ENCODE peak calls at places on chromosome 1, in four cellular contexts. One of them, this sample, is unnamed.

GRCh38 chr1:38512024-38512623 is 347.4 kb downstream of the RRAGC start:
- DNase-seq in DND-41: no peak
- DNase-seq in OCI-LY7: no peak
- DNase-seq in uterus: no peak
- DNase-seq in this sample: no peak

GRCh38 chr1:62082456-62083363 is 111.9 kb upstream of the L1TD1 start:
- DNase-seq in DND-41: peak
- DNase-seq in uterus: peak
- DNase-seq in OCI-LY7: peak
- DNase-seq in this sample: no peak

GRCh38 chr1:21814981-21815583 is 3.0 kb downstream of the LDLRAD2 start:
- DNase-seq in OCI-LY7: no peak
- DNase-seq in uterus: no peak
- DNase-seq in DND-41: no peak
- DNase-seq in this sample: no peak

GRCh38 chr1:108009603-108010195 is 44.7 kb upstream of the VAV3 start:
- DNase-seq in uterus: no peak
- DNase-seq in DND-41: no peak
- DNase-seq in OCI-LY7: no peak
- DNase-seq in this sample: no peak

GRCh38 chr1:205443585-205444299 is 12.1 kb downstream of the BLACAT1 start:
- DNase-seq in DND-41: no peak
- DNase-seq in OCI-LY7: no peak
- DNase-seq in uterus: no peak
- DNase-seq in this sample: no peak

GRCh38 chr1:155871390-155871789 is 12.0 kb downstream of the SYT11 start:
- DNase-seq in DND-41: no peak
- DNase-seq in OCI-LY7: no peak
- DNase-seq in uterus: peak
- DNase-seq in this sample: no peak

GRCh38 chr1:204340137-204340536 is 19.6 kb downstream of the PLEKHA6 start:
- DNase-seq in uterus: no peak
- DNase-seq in OCI-LY7: no peak
- DNase-seq in DND-41: no peak
- DNase-seq in this sample: no peak

GRCh38 chr1:69858534-69858933 is 290.8 kb downstream of the LRRC7 start:
- DNase-seq in OCI-LY7: no peak
- DNase-seq in uterus: no peak
- DNase-seq in DND-41: no peak
- DNase-seq in this sample: no peak

GRCh38 chr1:18347559-18347958 is 133.2 kb upstream of the KLHDC7A start:
- DNase-seq in uterus: no peak
- DNase-seq in OCI-LY7: peak
- DNase-seq in DND-41: no peak
- DNase-seq in this sample: no peak

GRCh38 chr1:35539824-35540261 is 17.4 kb downstream of the KIAA0319L start:
- DNase-seq in DND-41: no peak
- DNase-seq in OCI-LY7: no peak
- DNase-seq in uterus: no peak
- DNase-seq in this sample: no peak
- H3K4me3 ChIP-seq in DND-41: no peak
- H3K4me3 ChIP-seq in OCI-LY7: no peak
- H3K4me3 ChIP-seq in uterus: no peak
- H3K4me3 ChIP-seq in this sample: no peak

GRCh38 chr1:207028884-207029283 is 3.7 kb downstream of the C1orf116 start:
- DNase-seq in OCI-LY7: no peak
- DNase-seq in DND-41: no peak
- DNase-seq in uterus: no peak
- DNase-seq in this sample: no peak

GRCh38 chr1:207025144-207025880 is 7.2 kb downstream of the C1orf116 start:
- DNase-seq in uterus: no peak
- DNase-seq in DND-41: no peak
- DNase-seq in OCI-LY7: no peak
- DNase-seq in this sample: no peak

GRCh38 chr1:207026177-207026576 is 6.4 kb downstream of the C1orf116 start:
- DNase-seq in OCI-LY7: no peak
- DNase-seq in uterus: no peak
- DNase-seq in DND-41: no peak
- DNase-seq in this sample: no peak

GRCh38 chr1:207027921-207028320 is 4.6 kb downstream of the C1orf116 start:
- DNase-seq in OCI-LY7: no peak
- DNase-seq in uterus: no peak
- DNase-seq in DND-41: no peak
- DNase-seq in this sample: no peak

GRCh38 chr1:207027221-207027777 is 5.3 kb downstream of the C1orf116 start:
- DNase-seq in OCI-LY7: no peak
- DNase-seq in DND-41: no peak
- DNase-seq in uterus: no peak
- DNase-seq in this sample: no peak
- H3K4me3 ChIP-seq in OCI-LY7: no peak
- H3K4me3 ChIP-seq in DND-41: no peak
- H3K4me3 ChIP-seq in uterus: no peak
- H3K4me3 ChIP-seq in this sample: no peak

DNA sequence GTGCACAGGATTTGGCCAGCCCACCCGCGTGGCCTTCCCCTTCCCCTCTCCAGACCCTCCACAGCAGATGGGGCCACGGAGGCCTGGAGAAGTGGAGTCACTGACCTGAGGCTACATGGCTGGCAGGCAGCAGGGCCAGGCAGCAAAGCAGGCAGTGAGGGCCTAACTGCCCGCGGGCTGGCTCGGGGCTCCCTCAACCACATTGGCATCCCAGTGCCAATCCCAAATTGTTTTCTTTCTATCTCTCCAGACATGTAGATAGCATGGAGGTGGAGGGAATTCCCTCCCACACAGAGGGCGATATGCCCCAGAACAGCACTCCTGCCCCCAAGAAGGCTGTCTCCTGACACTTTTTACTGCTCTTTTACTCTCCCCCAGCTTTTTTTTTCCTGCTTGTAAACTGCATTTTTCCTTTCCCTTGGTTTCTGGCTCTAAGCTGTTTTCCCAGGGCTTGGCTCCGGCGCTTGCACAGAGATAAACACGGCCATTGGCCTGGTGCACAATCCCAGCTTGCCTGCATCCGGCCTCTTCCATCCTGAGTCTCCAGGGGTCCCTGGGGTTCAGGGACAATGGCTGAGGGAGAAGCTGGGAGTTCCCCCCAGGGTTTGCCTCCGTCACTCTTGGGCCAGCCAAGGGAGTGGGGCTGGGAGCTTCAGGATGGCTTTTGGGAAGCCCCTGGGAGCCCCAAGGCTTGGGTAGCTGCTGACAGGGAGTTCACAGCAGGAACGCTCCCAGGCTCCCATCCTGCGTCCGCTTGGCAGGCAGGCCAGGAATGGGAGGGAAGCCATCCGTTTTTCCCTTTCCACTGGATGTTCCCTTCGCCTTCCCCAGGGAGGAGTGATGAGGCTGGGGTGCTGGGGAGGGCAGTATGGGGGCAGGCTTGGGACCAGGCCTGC is 7.0 kb downstream of the EPHX1 start:
- DNase-seq in DND-41: no peak
- DNase-seq in uterus: peak
- DNase-seq in OCI-LY7: no peak
- DNase-seq in this sample: no peak
- H3K4me3 ChIP-seq in DND-41: no peak
- H3K4me3 ChIP-seq in uterus: no peak
- H3K4me3 ChIP-seq in OCI-LY7: no peak
- H3K4me3 ChIP-seq in this sample: no peak

DNA sequence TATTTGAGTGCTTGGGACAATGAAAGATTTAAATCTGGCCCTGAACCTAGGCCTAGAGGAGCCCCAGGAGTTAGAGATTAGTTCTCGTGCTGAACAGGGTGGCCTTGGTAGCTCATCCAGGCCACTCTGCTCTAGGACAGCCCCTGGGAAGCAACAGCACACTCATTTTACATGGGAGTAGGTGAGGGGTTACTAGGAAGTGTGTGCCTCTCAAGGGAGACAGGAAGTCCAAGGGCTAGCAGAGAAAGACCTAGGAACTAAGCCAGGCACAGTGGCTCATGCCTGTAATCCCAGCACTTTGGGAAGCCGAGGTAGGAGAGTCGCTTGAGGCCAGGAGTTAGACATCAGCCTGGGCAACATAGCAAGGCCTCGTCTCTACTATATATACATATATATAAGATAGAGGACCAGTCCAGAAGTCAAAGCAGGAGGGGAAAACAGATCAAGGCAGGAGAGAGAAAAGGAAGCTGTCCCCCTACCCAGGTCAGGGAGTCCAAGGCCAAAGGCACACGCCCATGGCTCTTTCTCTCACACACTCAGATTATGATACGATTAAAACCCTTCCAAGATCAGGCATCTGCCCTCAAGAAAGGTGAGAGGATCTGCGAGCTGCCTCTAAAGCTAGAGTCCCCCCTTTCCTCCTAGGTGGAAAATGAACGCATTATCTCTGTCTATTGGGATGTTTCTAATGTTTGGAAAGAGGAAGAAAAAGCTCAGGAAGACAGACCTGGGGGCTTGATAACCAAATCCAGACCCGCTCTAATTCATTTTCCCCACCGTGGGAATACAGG is 7.8 kb downstream of the PAFAH2 start:
- DNase-seq in uterus: no peak
- DNase-seq in OCI-LY7: no peak
- DNase-seq in DND-41: peak
- DNase-seq in this sample: no peak
- H3K4me3 ChIP-seq in uterus: no peak
- H3K4me3 ChIP-seq in OCI-LY7: no peak
- H3K4me3 ChIP-seq in DND-41: peak
- H3K4me3 ChIP-seq in this sample: no peak

DNA sequence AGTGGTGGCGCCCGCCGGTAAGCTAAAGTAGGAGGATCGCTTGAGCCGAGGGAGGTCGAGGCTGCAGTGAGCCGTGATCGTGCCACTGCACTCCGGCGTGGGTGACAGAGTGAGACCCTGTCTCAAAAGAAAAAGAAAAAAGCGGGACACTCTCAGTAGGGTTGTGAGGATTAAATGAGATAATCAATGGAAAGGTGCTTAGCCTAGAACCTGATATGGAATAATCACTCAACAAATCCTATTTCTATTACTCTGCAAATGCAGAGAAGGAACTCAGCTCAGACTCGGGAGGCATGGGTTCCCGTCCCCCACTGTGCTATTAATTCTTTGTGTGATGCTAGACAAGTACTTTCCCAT is 541 bp upstream of the LUZP1 start:
- DNase-seq in uterus: no peak
- DNase-seq in DND-41: no peak
- DNase-seq in OCI-LY7: no peak
- DNase-seq in this sample: no peak
- H3K4me3 ChIP-seq in uterus: peak
- H3K4me3 ChIP-seq in DND-41: no peak
- H3K4me3 ChIP-seq in OCI-LY7: peak
- H3K4me3 ChIP-seq in this sample: peak

GRCh38 chr1:234398849-234399381 is 25.7 kb downstream of the COA6 start:
- DNase-seq in uterus: no peak
- DNase-seq in DND-41: no peak
- DNase-seq in OCI-LY7: no peak
- DNase-seq in this sample: no peak
- H3K4me3 ChIP-seq in uterus: no peak
- H3K4me3 ChIP-seq in DND-41: no peak
- H3K4me3 ChIP-seq in OCI-LY7: no peak
- H3K4me3 ChIP-seq in this sample: no peak

GRCh38 chr1:150925080-150925479 is 1.1 kb upstream of the SETDB1 start:
- DNase-seq in DND-41: no peak
- DNase-seq in uterus: no peak
- DNase-seq in OCI-LY7: no peak
- DNase-seq in this sample: no peak
- H3K4me3 ChIP-seq in DND-41: no peak
- H3K4me3 ChIP-seq in uterus: peak
- H3K4me3 ChIP-seq in OCI-LY7: no peak
- H3K4me3 ChIP-seq in this sample: no peak

GRCh38 chr1:43669878-43670277 is 19.9 kb downstream of the KDM4A start:
- DNase-seq in DND-41: no peak
- DNase-seq in OCI-LY7: no peak
- DNase-seq in uterus: no peak
- DNase-seq in this sample: no peak
- H3K4me3 ChIP-seq in DND-41: no peak
- H3K4me3 ChIP-seq in OCI-LY7: no peak
- H3K4me3 ChIP-seq in uterus: no peak
- H3K4me3 ChIP-seq in this sample: no peak

GRCh38 chr1:41666991-41667631 is 182.6 kb upstream of the EDN2 start:
- DNase-seq in DND-41: peak
- DNase-seq in uterus: no peak
- DNase-seq in OCI-LY7: peak
- DNase-seq in this sample: no peak
- H3K4me3 ChIP-seq in DND-41: no peak
- H3K4me3 ChIP-seq in uterus: no peak
- H3K4me3 ChIP-seq in OCI-LY7: no peak
- H3K4me3 ChIP-seq in this sample: no peak

GRCh38 chr1:238648296-238648695 is 738.1 kb upstream of the CHRM3 start:
- DNase-seq in uterus: no peak
- DNase-seq in OCI-LY7: no peak
- DNase-seq in DND-41: no peak
- DNase-seq in this sample: no peak

GRCh38 chr1:238647877-238648276 is 738.5 kb upstream of the CHRM3 start:
- DNase-seq in uterus: no peak
- DNase-seq in OCI-LY7: no peak
- DNase-seq in DND-41: no peak
- DNase-seq in this sample: peak

GRCh38 chr1:238652346-238652968 is 733.9 kb upstream of the CHRM3 start:
- DNase-seq in DND-41: no peak
- DNase-seq in OCI-LY7: no peak
- DNase-seq in uterus: no peak
- DNase-seq in this sample: peak

GRCh38 chr1:238649200-238649599 is 737.2 kb upstream of the CHRM3 start:
- DNase-seq in DND-41: no peak
- DNase-seq in uterus: no peak
- DNase-seq in OCI-LY7: no peak
- DNase-seq in this sample: no peak

GRCh38 chr1:238648756-238649155 is 737.6 kb upstream of the CHRM3 start:
- DNase-seq in OCI-LY7: no peak
- DNase-seq in uterus: no peak
- DNase-seq in DND-41: no peak
- DNase-seq in this sample: no peak
- H3K4me3 ChIP-seq in OCI-LY7: no peak
- H3K4me3 ChIP-seq in uterus: no peak
- H3K4me3 ChIP-seq in DND-41: no peak
- H3K4me3 ChIP-seq in this sample: no peak

This sample was measured in skeletal muscle cell.